ENCODE peak calls at places on chromosomes 4 and X, in six cellular contexts. J is GM03348, V is T-cell, H is H9, I is BE2C, U is SK-N-SH. O is an unnamed sample.

GRCh38 chrX:154136627-154137161 is 7.3 kb upstream of the OPN1LW start:
- DNase-seq in J (peak; percentile 83), V (peak; percentile 48), H (peak; percentile 80), I (peak; percentile 86), U (peak; percentile 89), O (peak; percentile 95)

GRCh38 chrX:71514367-71515038 is 18.4 kb upstream of the OGT start:
- DNase-seq in J (peak; percentile 13), V (peak; percentile 37), H (no peak), I (no peak), U (no peak), O (no peak)

GRCh38 chrX:145405012-145405411 is 157.7 kb downstream of the SPANXN1 start:
- DNase-seq in J (peak; percentile 10), V (no peak), H (no peak), I (no peak), U (peak; percentile 29), O (no peak)

GRCh38 chrX:16666541-16666940 is 16.6 kb downstream of the S100G start:
- DNase-seq in J (peak; percentile 25), V (no peak), H (no peak), I (no peak), U (no peak), O (no peak)

GRCh38 chrX:139766545-139766983 is 58.6 kb upstream of the MCF2 start:
- DNase-seq in J (no peak), V (peak; percentile 25), H (no peak), I (no peak), U (no peak), O (no peak)

GRCh38 chrX:11209798-11210197 is 83.4 kb upstream of the AMELX start:
- DNase-seq in J (no peak), V (no peak), H (no peak), I (no peak), U (no peak), O (no peak)

GRCh38 chrX:63128509-63128908 is 222.6 kb downstream of the SPIN4 start:
- DNase-seq in J (peak; percentile 2), V (no peak), H (no peak), I (no peak), U (peak; percentile 1), O (no peak)

GRCh38 chrX:11334165-11334564 is 41.0 kb downstream of the AMELX start:
- DNase-seq in J (no peak), V (no peak), H (no peak), I (no peak), U (no peak), O (no peak)

GRCh38 chrX:38220024-38220935 is at the start of gene SRPX:
- DNase-seq in J (peak; percentile 64), V (no peak), H (peak; percentile 53), I (peak; percentile 27), U (peak; percentile 53), O (peak; percentile 83)

GRCh38 chr4:165505991-165506779 is 127.4 kb downstream of the CPE start:
- DNase-seq in J (peak; percentile 52), V (no peak), H (no peak), I (no peak), U (no peak), O (no peak)

GRCh38 chr4:183522821-183523220 is 18.0 kb downstream of the ING2 start:
- DNase-seq in J (no peak), V (no peak), H (no peak), I (no peak), U (no peak), O (no peak)